ENCODE peak calls at places on chromosomes 13 and 19, in six cellular contexts. One of them, this sample, is unnamed.

GRCh38 chr19:7355871-7356270 is 7.1 kb downstream of the ARHGEF18 start:
- DNase-seq in fibroblast of pulmonary artery: no peak
- DNase-seq in DND-41: no peak
- DNase-seq in mucosa of descending colon: no peak
- DNase-seq in choroid plexus epithelial cell: no peak
- DNase-seq in bronchial epithelial cell: no peak
- DNase-seq in this sample: no peak

GRCh38 chr19:52923782-52924593 is 760 bp upstream of the ZNF888 start:
- DNase-seq in fibroblast of pulmonary artery: peak
- DNase-seq in DND-41: no peak
- DNase-seq in mucosa of descending colon: peak
- DNase-seq in choroid plexus epithelial cell: peak
- DNase-seq in bronchial epithelial cell: peak
- DNase-seq in this sample: peak

GRCh38 chr13:80069374-80069773 is 271.6 kb downstream of the SPRY2 start:
- DNase-seq in fibroblast of pulmonary artery: no peak
- DNase-seq in DND-41: no peak
- DNase-seq in mucosa of descending colon: no peak
- DNase-seq in choroid plexus epithelial cell: no peak
- DNase-seq in bronchial epithelial cell: no peak
- DNase-seq in this sample: no peak

GRCh38 chr13:49271264-49271663 is 23.5 kb downstream of the CDADC1 start:
- DNase-seq in fibroblast of pulmonary artery: no peak
- DNase-seq in DND-41: no peak
- DNase-seq in mucosa of descending colon: no peak
- DNase-seq in choroid plexus epithelial cell: no peak
- DNase-seq in bronchial epithelial cell: no peak
- DNase-seq in this sample: no peak

GRCh38 chr13:48437381-48437780 is 24.5 kb upstream of the LPAR6 start:
- DNase-seq in fibroblast of pulmonary artery: peak
- DNase-seq in DND-41: no peak
- DNase-seq in mucosa of descending colon: no peak
- DNase-seq in choroid plexus epithelial cell: peak
- DNase-seq in bronchial epithelial cell: peak
- DNase-seq in this sample: peak

GRCh38 chr13:30299746-30300145 is 7.6 kb downstream of the KATNAL1 start:
- DNase-seq in fibroblast of pulmonary artery: no peak
- DNase-seq in DND-41: no peak
- DNase-seq in mucosa of descending colon: no peak
- DNase-seq in choroid plexus epithelial cell: no peak
- DNase-seq in bronchial epithelial cell: no peak
- DNase-seq in this sample: no peak

GRCh38 chr19:4671182-4671851 is 1.2 kb upstream of the MYDGF start:
- DNase-seq in fibroblast of pulmonary artery: no peak
- DNase-seq in DND-41: no peak
- DNase-seq in mucosa of descending colon: no peak
- DNase-seq in choroid plexus epithelial cell: no peak
- DNase-seq in bronchial epithelial cell: no peak
- DNase-seq in this sample: no peak

GRCh38 chr13:55632402-55632801 is 1508.3 kb upstream of the PRR20A start:
- DNase-seq in fibroblast of pulmonary artery: no peak
- DNase-seq in DND-41: no peak
- DNase-seq in mucosa of descending colon: no peak
- DNase-seq in choroid plexus epithelial cell: no peak
- DNase-seq in bronchial epithelial cell: no peak
- DNase-seq in this sample: no peak

GRCh38 chr13:110425444-110425780 is 118.3 kb downstream of the COL4A2 start:
- DNase-seq in fibroblast of pulmonary artery: no peak
- DNase-seq in DND-41: no peak
- DNase-seq in mucosa of descending colon: no peak
- DNase-seq in choroid plexus epithelial cell: peak
- DNase-seq in bronchial epithelial cell: no peak
- DNase-seq in this sample: no peak

GRCh38 chr19:16042533-16043085 is 33.7 kb upstream of the TPM4 start:
- DNase-seq in fibroblast of pulmonary artery: peak
- DNase-seq in DND-41: no peak
- DNase-seq in mucosa of descending colon: no peak
- DNase-seq in choroid plexus epithelial cell: peak
- DNase-seq in bronchial epithelial cell: no peak
- DNase-seq in this sample: no peak

GRCh38 chr19:55657004-55657747 is 2.3 kb downstream of the U2AF2 start:
- DNase-seq in fibroblast of pulmonary artery: no peak
- DNase-seq in DND-41: no peak
- DNase-seq in mucosa of descending colon: no peak
- DNase-seq in choroid plexus epithelial cell: no peak
- DNase-seq in bronchial epithelial cell: no peak
- DNase-seq in this sample: peak

GRCh38 chr13:49499889-49500660 is 4.3 kb downstream of the PHF11 start:
- DNase-seq in fibroblast of pulmonary artery: peak
- DNase-seq in DND-41: no peak
- DNase-seq in mucosa of descending colon: no peak
- DNase-seq in choroid plexus epithelial cell: peak
- DNase-seq in bronchial epithelial cell: peak
- DNase-seq in this sample: no peak

GRCh38 chr13:66663206-66663605 is 566.9 kb downstream of the PCDH9 start:
- DNase-seq in fibroblast of pulmonary artery: no peak
- DNase-seq in DND-41: no peak
- DNase-seq in mucosa of descending colon: no peak
- DNase-seq in choroid plexus epithelial cell: no peak
- DNase-seq in bronchial epithelial cell: no peak
- DNase-seq in this sample: no peak

GRCh38 chr13:42553098-42554046 is 20.6 kb upstream of the TNFSF11 start:
- DNase-seq in fibroblast of pulmonary artery: peak
- DNase-seq in DND-41: no peak
- DNase-seq in mucosa of descending colon: no peak
- DNase-seq in choroid plexus epithelial cell: peak
- DNase-seq in bronchial epithelial cell: peak
- DNase-seq in this sample: peak

GRCh38 chr19:15015946-15016542 is 33.2 kb upstream of the CASP14 start:
- DNase-seq in fibroblast of pulmonary artery: peak
- DNase-seq in DND-41: peak
- DNase-seq in mucosa of descending colon: no peak
- DNase-seq in choroid plexus epithelial cell: peak
- DNase-seq in bronchial epithelial cell: no peak
- DNase-seq in this sample: no peak

GRCh38 chr19:12195501-12195860 is 32.6 kb downstream of the ZNF136 start:
- DNase-seq in fibroblast of pulmonary artery: peak
- DNase-seq in DND-41: no peak
- DNase-seq in mucosa of descending colon: no peak
- DNase-seq in choroid plexus epithelial cell: no peak
- DNase-seq in bronchial epithelial cell: no peak
- DNase-seq in this sample: no peak

GRCh38 chr19:47228937-47229673 is 1.9 kb downstream of the BBC3 start:
- DNase-seq in fibroblast of pulmonary artery: peak
- DNase-seq in DND-41: peak
- DNase-seq in mucosa of descending colon: peak
- DNase-seq in choroid plexus epithelial cell: peak
- DNase-seq in bronchial epithelial cell: no peak
- DNase-seq in this sample: peak

GRCh38 chr13:51861728-51862300 is at the start of gene CCDC70:
- DNase-seq in fibroblast of pulmonary artery: peak
- DNase-seq in DND-41: no peak
- DNase-seq in mucosa of descending colon: no peak
- DNase-seq in choroid plexus epithelial cell: peak
- DNase-seq in bronchial epithelial cell: peak
- DNase-seq in this sample: peak

GRCh38 chr19:49157445-49158224 is at the start of gene TRPM4:
- DNase-seq in fibroblast of pulmonary artery: peak
- DNase-seq in DND-41: peak
- DNase-seq in mucosa of descending colon: peak
- DNase-seq in choroid plexus epithelial cell: peak
- DNase-seq in bronchial epithelial cell: peak
- DNase-seq in this sample: peak

GRCh38 chr13:113770441-113770840 is 11.4 kb downstream of the TMEM255B start:
- DNase-seq in fibroblast of pulmonary artery: no peak
- DNase-seq in DND-41: no peak
- DNase-seq in mucosa of descending colon: no peak
- DNase-seq in choroid plexus epithelial cell: no peak
- DNase-seq in bronchial epithelial cell: no peak
- DNase-seq in this sample: no peak

GRCh38 chr19:43674630-43674982 is 4.6 kb upstream of the PLAUR start:
- DNase-seq in fibroblast of pulmonary artery: peak
- DNase-seq in DND-41: no peak
- DNase-seq in mucosa of descending colon: no peak
- DNase-seq in choroid plexus epithelial cell: peak
- DNase-seq in bronchial epithelial cell: peak
- DNase-seq in this sample: peak

GRCh38 chr13:66425741-66426140 is 804.4 kb downstream of the PCDH9 start:
- DNase-seq in fibroblast of pulmonary artery: peak
- DNase-seq in DND-41: no peak
- DNase-seq in mucosa of descending colon: no peak
- DNase-seq in choroid plexus epithelial cell: peak
- DNase-seq in bronchial epithelial cell: no peak
- DNase-seq in this sample: no peak

GRCh38 chr13:42107006-42107405 is 58.6 kb downstream of the DGKH start:
- DNase-seq in fibroblast of pulmonary artery: no peak
- DNase-seq in DND-41: no peak
- DNase-seq in mucosa of descending colon: no peak
- DNase-seq in choroid plexus epithelial cell: no peak
- DNase-seq in bronchial epithelial cell: peak
- DNase-seq in this sample: peak

GRCh38 chr13:48942131-48942530 is 33.6 kb upstream of the FNDC3A start:
- DNase-seq in fibroblast of pulmonary artery: peak
- DNase-seq in DND-41: no peak
- DNase-seq in mucosa of descending colon: no peak
- DNase-seq in choroid plexus epithelial cell: peak
- DNase-seq in bronchial epithelial cell: peak
- DNase-seq in this sample: peak

GRCh38 chr13:44012910-44013309 is 133.2 kb downstream of the LACC1 start:
- DNase-seq in fibroblast of pulmonary artery: no peak
- DNase-seq in DND-41: no peak
- DNase-seq in mucosa of descending colon: no peak
- DNase-seq in choroid plexus epithelial cell: peak
- DNase-seq in bronchial epithelial cell: no peak
- DNase-seq in this sample: no peak
- H3K4me3 ChIP-seq in fibroblast of pulmonary artery: no peak
- H3K4me3 ChIP-seq in DND-41: no peak
- H3K4me3 ChIP-seq in mucosa of descending colon: no peak
- H3K4me3 ChIP-seq in choroid plexus epithelial cell: no peak
- H3K4me3 ChIP-seq in bronchial epithelial cell: no peak
- H3K4me3 ChIP-seq in this sample: no peak

DNA sequence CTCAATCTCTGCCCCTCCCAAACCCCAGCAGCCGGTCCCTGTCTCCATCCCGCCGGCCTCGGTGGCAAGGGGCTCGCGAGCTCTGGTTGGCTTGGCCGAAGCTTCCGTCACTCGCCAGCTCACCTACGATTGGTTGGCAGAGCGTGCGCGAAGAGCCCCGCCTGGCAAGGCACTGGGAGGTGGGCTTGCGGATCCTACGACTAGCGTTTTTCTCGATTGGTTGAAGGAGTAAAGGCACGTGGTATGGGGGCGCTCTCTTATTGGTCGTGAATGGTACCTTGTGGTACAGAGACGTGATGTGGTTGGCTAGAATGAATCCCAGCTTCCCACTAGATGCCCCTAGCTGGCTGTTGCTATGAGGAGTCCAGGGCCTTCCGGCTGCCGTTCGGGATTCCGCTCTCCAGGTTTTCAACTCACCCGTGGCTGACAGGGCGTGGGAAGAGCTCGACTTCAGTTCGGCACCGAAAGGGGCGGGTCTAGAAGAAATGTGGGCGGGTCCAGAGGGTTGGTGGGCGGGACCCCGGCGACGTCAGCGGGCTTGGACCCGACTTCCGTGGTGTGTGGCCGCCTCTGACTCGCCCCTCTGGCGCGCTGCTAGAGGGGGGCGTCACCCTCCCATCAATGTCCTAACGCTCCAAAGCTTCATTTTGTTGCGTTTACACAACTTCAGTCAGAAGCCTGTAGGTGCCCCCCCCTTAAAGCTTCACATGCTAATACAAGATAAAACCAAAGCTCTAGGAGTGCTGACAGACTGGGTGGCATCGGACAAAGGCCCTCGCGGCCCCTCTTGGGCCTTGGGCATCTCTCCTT is 847 bp upstream of the RAP2A start:
- DNase-seq in fibroblast of pulmonary artery: peak
- DNase-seq in DND-41: peak
- DNase-seq in mucosa of descending colon: peak
- DNase-seq in choroid plexus epithelial cell: peak
- DNase-seq in bronchial epithelial cell: peak
- DNase-seq in this sample: peak
- TF ChIP-seq CTCF in fibroblast of pulmonary artery: no peak
- TF ChIP-seq CTCF in DND-41: no peak
- TF ChIP-seq CTCF in mucosa of descending colon: peak
- TF ChIP-seq CTCF in choroid plexus epithelial cell: no peak
- TF ChIP-seq CTCF in bronchial epithelial cell: no peak
- TF ChIP-seq CTCF in this sample: no peak

GRCh38 chr19:2064395-2064787 is 13.3 kb upstream of the MKNK2 start:
- DNase-seq in fibroblast of pulmonary artery: no peak
- DNase-seq in DND-41: no peak
- DNase-seq in mucosa of descending colon: no peak
- DNase-seq in choroid plexus epithelial cell: no peak
- DNase-seq in bronchial epithelial cell: no peak
- DNase-seq in this sample: no peak
- H3K4me3 ChIP-seq in fibroblast of pulmonary artery: no peak
- H3K4me3 ChIP-seq in DND-41: no peak
- H3K4me3 ChIP-seq in mucosa of descending colon: no peak
- H3K4me3 ChIP-seq in choroid plexus epithelial cell: no peak
- H3K4me3 ChIP-seq in bronchial epithelial cell: no peak
- H3K4me3 ChIP-seq in this sample: no peak

GRCh38 chr13:34817246-34817645 is 124.8 kb upstream of the NBEA start:
- DNase-seq in fibroblast of pulmonary artery: no peak
- DNase-seq in DND-41: no peak
- DNase-seq in mucosa of descending colon: no peak
- DNase-seq in choroid plexus epithelial cell: no peak
- DNase-seq in bronchial epithelial cell: no peak
- DNase-seq in this sample: no peak

GRCh38 chr13:34816118-34816517 is 126.0 kb upstream of the NBEA start:
- DNase-seq in fibroblast of pulmonary artery: no peak
- DNase-seq in DND-41: no peak
- DNase-seq in mucosa of descending colon: no peak
- DNase-seq in choroid plexus epithelial cell: no peak
- DNase-seq in bronchial epithelial cell: no peak
- DNase-seq in this sample: no peak

GRCh38 chr13:34810996-34811395 is 131.1 kb upstream of the NBEA start:
- DNase-seq in fibroblast of pulmonary artery: no peak
- DNase-seq in DND-41: no peak
- DNase-seq in mucosa of descending colon: no peak
- DNase-seq in choroid plexus epithelial cell: no peak
- DNase-seq in bronchial epithelial cell: no peak
- DNase-seq in this sample: no peak

GRCh38 chr13:34816543-34816942 is 125.5 kb upstream of the NBEA start:
- DNase-seq in fibroblast of pulmonary artery: peak
- DNase-seq in DND-41: no peak
- DNase-seq in mucosa of descending colon: no peak
- DNase-seq in choroid plexus epithelial cell: peak
- DNase-seq in bronchial epithelial cell: no peak
- DNase-seq in this sample: no peak
- TF ChIP-seq CTCF in fibroblast of pulmonary artery: no peak
- TF ChIP-seq CTCF in DND-41: no peak
- TF ChIP-seq CTCF in mucosa of descending colon: no peak
- TF ChIP-seq CTCF in choroid plexus epithelial cell: no peak
- TF ChIP-seq CTCF in bronchial epithelial cell: no peak
- TF ChIP-seq CTCF in this sample: no peak